ENCODE peak calls at places on chromosomes 16 and 17, in six cellular contexts. One of them, this sample, is unnamed.

GRCh38 chr17:42288078-42288984 is at the start of gene STAT5A:
- DNase-seq in CD4-positive, alpha-beta T cell: peak; percentile 73
- DNase-seq in suprapubic skin: peak; percentile 95
- DNase-seq in astrocyte of the cerebellum: peak; percentile 41
- DNase-seq in astrocyte of the spinal cord: peak; percentile 69
- DNase-seq in fibroblast of villous mesenchyme: peak; percentile 84
- DNase-seq in this sample: peak; percentile 76

GRCh38 chr16:64116151-64116550 is 1005.7 kb downstream of the CDH11 start:
- DNase-seq in CD4-positive, alpha-beta T cell: no peak
- DNase-seq in suprapubic skin: no peak
- DNase-seq in astrocyte of the cerebellum: no peak
- DNase-seq in astrocyte of the spinal cord: no peak
- DNase-seq in fibroblast of villous mesenchyme: no peak
- DNase-seq in this sample: no peak

GRCh38 chr16:86338403-86339115 is 171.8 kb upstream of the FOXF1 start:
- DNase-seq in CD4-positive, alpha-beta T cell: no peak
- DNase-seq in suprapubic skin: no peak
- DNase-seq in astrocyte of the cerebellum: no peak
- DNase-seq in astrocyte of the spinal cord: no peak
- DNase-seq in fibroblast of villous mesenchyme: no peak
- DNase-seq in this sample: no peak

GRCh38 chr16:234468-235305 is at the start of gene FAM234A:
- DNase-seq in CD4-positive, alpha-beta T cell: peak; percentile 93
- DNase-seq in suprapubic skin: peak; percentile 97
- DNase-seq in astrocyte of the cerebellum: peak; percentile 58
- DNase-seq in astrocyte of the spinal cord: peak; percentile 87
- DNase-seq in fibroblast of villous mesenchyme: peak; percentile 90
- DNase-seq in this sample: peak; percentile 94

GRCh38 chr16:81600275-81600674 is 155.7 kb downstream of the CMIP start:
- DNase-seq in CD4-positive, alpha-beta T cell: no peak
- DNase-seq in suprapubic skin: no peak
- DNase-seq in astrocyte of the cerebellum: no peak
- DNase-seq in astrocyte of the spinal cord: peak; percentile 39
- DNase-seq in fibroblast of villous mesenchyme: peak; percentile 33
- DNase-seq in this sample: no peak

GRCh38 chr17:55518549-55518948 is 7.3 kb upstream of the SMIM36 start:
- DNase-seq in CD4-positive, alpha-beta T cell: no peak
- DNase-seq in suprapubic skin: no peak
- DNase-seq in astrocyte of the cerebellum: no peak
- DNase-seq in astrocyte of the spinal cord: no peak
- DNase-seq in fibroblast of villous mesenchyme: no peak
- DNase-seq in this sample: no peak

GRCh38 chr17:17181666-17182600 is 24.2 kb downstream of the PLD6 start:
- DNase-seq in CD4-positive, alpha-beta T cell: peak; percentile 35
- DNase-seq in suprapubic skin: no peak
- DNase-seq in astrocyte of the cerebellum: no peak
- DNase-seq in astrocyte of the spinal cord: no peak
- DNase-seq in fibroblast of villous mesenchyme: no peak
- DNase-seq in this sample: no peak

GRCh38 chr16:55000595-55000994 is 69.9 kb downstream of the IRX5 start:
- DNase-seq in CD4-positive, alpha-beta T cell: no peak
- DNase-seq in suprapubic skin: no peak
- DNase-seq in astrocyte of the cerebellum: peak; percentile 56
- DNase-seq in astrocyte of the spinal cord: peak; percentile 66
- DNase-seq in fibroblast of villous mesenchyme: no peak
- DNase-seq in this sample: no peak

DNA sequence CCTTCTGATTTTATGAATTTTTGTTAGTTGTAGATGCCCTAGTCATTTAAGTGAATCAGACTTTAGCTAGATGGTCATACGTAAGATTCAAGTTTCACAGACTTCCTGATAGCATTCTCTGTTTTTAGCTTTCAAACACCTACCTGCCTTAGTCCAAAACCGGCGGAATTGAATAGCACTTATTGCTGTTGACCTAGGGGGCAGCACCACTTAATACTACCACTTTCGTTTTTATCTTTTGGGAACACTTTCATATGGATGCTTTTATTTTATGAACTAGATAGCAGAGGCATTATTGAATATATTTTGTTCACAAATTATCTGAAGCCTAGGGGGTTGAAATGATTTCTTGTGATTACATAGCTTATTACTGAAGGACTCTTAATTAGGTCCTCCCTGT is 31.5 kb downstream of the TADA2A start:
- DNase-seq in CD4-positive, alpha-beta T cell: no peak
- DNase-seq in suprapubic skin: no peak
- DNase-seq in astrocyte of the cerebellum: no peak
- DNase-seq in astrocyte of the spinal cord: no peak
- DNase-seq in fibroblast of villous mesenchyme: peak; percentile 9
- DNase-seq in this sample: no peak
- TF ChIP-seq CTCF in CD4-positive, alpha-beta T cell: no peak
- TF ChIP-seq CTCF in suprapubic skin: no peak
- TF ChIP-seq CTCF in astrocyte of the cerebellum: peak; percentile 13
- TF ChIP-seq CTCF in astrocyte of the spinal cord: peak; percentile 24
- TF ChIP-seq CTCF in fibroblast of villous mesenchyme: peak; percentile 33
- TF ChIP-seq CTCF in this sample: no peak

GRCh38 chr17:76124582-76125390 is 16.3 kb downstream of the FOXJ1 start:
- DNase-seq in CD4-positive, alpha-beta T cell: no peak
- DNase-seq in suprapubic skin: no peak
- DNase-seq in astrocyte of the cerebellum: no peak
- DNase-seq in astrocyte of the spinal cord: no peak
- DNase-seq in fibroblast of villous mesenchyme: no peak
- DNase-seq in this sample: no peak

GRCh38 chr17:76123749-76124581 is 17.1 kb downstream of the FOXJ1 start:
- DNase-seq in CD4-positive, alpha-beta T cell: no peak
- DNase-seq in suprapubic skin: no peak
- DNase-seq in astrocyte of the cerebellum: no peak
- DNase-seq in astrocyte of the spinal cord: no peak
- DNase-seq in fibroblast of villous mesenchyme: no peak
- DNase-seq in this sample: no peak

GRCh38 chr17:76125922-76126321 is 15.1 kb downstream of the FOXJ1 start:
- DNase-seq in CD4-positive, alpha-beta T cell: no peak
- DNase-seq in suprapubic skin: no peak
- DNase-seq in astrocyte of the cerebellum: no peak
- DNase-seq in astrocyte of the spinal cord: no peak
- DNase-seq in fibroblast of villous mesenchyme: no peak
- DNase-seq in this sample: no peak

GRCh38 chr17:76123127-76123499 is 17.9 kb downstream of the FOXJ1 start:
- DNase-seq in CD4-positive, alpha-beta T cell: no peak
- DNase-seq in suprapubic skin: no peak
- DNase-seq in astrocyte of the cerebellum: no peak
- DNase-seq in astrocyte of the spinal cord: no peak
- DNase-seq in fibroblast of villous mesenchyme: no peak
- DNase-seq in this sample: no peak

DNA sequence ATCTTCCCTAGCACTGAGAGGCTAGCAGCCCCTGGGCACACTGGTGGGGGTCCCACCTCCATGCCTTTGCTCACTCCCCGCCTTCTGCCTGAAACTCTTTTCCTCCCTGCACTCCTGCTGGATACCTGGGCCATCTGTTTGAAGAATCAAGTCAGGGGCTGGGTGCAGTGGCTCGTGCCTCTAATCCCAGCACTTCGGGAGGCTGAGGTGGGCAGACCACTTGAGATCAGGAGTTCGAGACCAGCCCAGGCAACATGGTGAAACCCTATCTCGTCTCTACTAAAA is 15.7 kb downstream of the FOXJ1 start:
- DNase-seq in CD4-positive, alpha-beta T cell: no peak
- DNase-seq in suprapubic skin: no peak
- DNase-seq in astrocyte of the cerebellum: no peak
- DNase-seq in astrocyte of the spinal cord: no peak
- DNase-seq in fibroblast of villous mesenchyme: no peak
- DNase-seq in this sample: no peak
- TF ChIP-seq CTCF in CD4-positive, alpha-beta T cell: no peak
- TF ChIP-seq CTCF in suprapubic skin: no peak
- TF ChIP-seq CTCF in astrocyte of the cerebellum: no peak
- TF ChIP-seq CTCF in astrocyte of the spinal cord: no peak
- TF ChIP-seq CTCF in fibroblast of villous mesenchyme: no peak
- TF ChIP-seq CTCF in this sample: peak; percentile 14

DNA sequence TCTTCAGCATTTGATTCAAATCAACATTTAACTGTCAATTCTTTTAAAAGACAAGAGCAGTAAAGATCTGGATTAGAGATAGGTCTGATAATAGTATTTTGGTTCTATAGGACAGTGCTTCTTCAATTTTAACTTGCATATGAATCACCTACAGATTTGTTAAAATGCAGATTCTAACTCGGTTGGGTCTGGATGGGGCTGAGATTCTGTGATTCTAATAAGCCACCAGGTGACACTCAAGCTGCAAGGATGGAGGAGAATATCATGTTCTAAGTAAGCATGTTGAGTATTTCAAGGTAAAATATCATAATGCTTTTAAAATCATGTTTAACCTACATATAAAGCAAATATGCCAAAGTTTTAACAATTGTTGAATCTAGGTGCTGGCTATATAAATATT is 15.8 kb downstream of the TSPOAP1 start:
- DNase-seq in CD4-positive, alpha-beta T cell: no peak
- DNase-seq in suprapubic skin: no peak
- DNase-seq in astrocyte of the cerebellum: no peak
- DNase-seq in astrocyte of the spinal cord: no peak
- DNase-seq in fibroblast of villous mesenchyme: no peak
- DNase-seq in this sample: no peak
- TF ChIP-seq CTCF in CD4-positive, alpha-beta T cell: no peak
- TF ChIP-seq CTCF in suprapubic skin: no peak
- TF ChIP-seq CTCF in astrocyte of the cerebellum: no peak
- TF ChIP-seq CTCF in astrocyte of the spinal cord: no peak
- TF ChIP-seq CTCF in fibroblast of villous mesenchyme: no peak
- TF ChIP-seq CTCF in this sample: no peak

DNA sequence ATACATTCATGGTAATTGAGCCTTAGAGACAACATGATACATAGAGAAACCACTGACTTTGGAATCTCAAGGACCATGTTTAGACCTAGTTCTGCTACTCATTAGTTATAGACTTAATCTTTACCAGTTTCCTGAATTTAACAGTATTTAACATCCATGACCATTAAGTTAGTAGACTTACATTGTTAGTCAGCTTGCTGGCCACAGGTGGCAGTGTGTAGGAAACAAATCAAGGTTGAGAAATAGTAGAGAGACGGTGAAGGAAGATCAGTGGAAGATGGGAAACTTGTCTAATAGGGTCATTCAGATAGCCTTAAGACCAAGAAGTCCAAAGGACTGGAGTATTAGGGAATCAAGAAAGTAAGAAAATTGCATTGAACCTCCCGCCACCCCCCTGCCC is 31.0 kb downstream of the OMG start:
- DNase-seq in CD4-positive, alpha-beta T cell: peak; percentile 4
- DNase-seq in suprapubic skin: no peak
- DNase-seq in astrocyte of the cerebellum: no peak
- DNase-seq in astrocyte of the spinal cord: no peak
- DNase-seq in fibroblast of villous mesenchyme: no peak
- DNase-seq in this sample: no peak
- TF ChIP-seq CTCF in CD4-positive, alpha-beta T cell: peak; percentile 56
- TF ChIP-seq CTCF in suprapubic skin: no peak
- TF ChIP-seq CTCF in astrocyte of the cerebellum: peak; percentile 35
- TF ChIP-seq CTCF in astrocyte of the spinal cord: no peak
- TF ChIP-seq CTCF in fibroblast of villous mesenchyme: peak; percentile 32
- TF ChIP-seq CTCF in this sample: peak; percentile 19

GRCh38 chr16:12260647-12261262 is 284.2 kb downstream of the SNX29 start:
- DNase-seq in CD4-positive, alpha-beta T cell: no peak
- DNase-seq in suprapubic skin: no peak
- DNase-seq in astrocyte of the cerebellum: no peak
- DNase-seq in astrocyte of the spinal cord: peak; percentile 35
- DNase-seq in fibroblast of villous mesenchyme: peak; percentile 7
- DNase-seq in this sample: no peak
- TF ChIP-seq CTCF in CD4-positive, alpha-beta T cell: no peak
- TF ChIP-seq CTCF in suprapubic skin: no peak
- TF ChIP-seq CTCF in astrocyte of the cerebellum: no peak
- TF ChIP-seq CTCF in astrocyte of the spinal cord: peak; percentile 9
- TF ChIP-seq CTCF in fibroblast of villous mesenchyme: no peak
- TF ChIP-seq CTCF in this sample: no peak